ENCODE peak calls at places on chromosomes 4 and X, in four cellular contexts. A, U, N and Y are unnamed samples.

GRCh38 chr4:100907465-100908454 is 389.9 kb upstream of the EMCN start:
- DNase-seq in N (no peak), U (peak), A (no peak), Y (no peak)

GRCh38 chr4:111453216-111453615 is 692.0 kb upstream of the FAM241A start:
- DNase-seq in N (no peak), A (no peak), U (no peak), Y (no peak)

GRCh38 chrX:8981742-8982141 is 52.2 kb downstream of the FAM9B start:
- DNase-seq in U (no peak), A (no peak), N (no peak), Y (no peak)

GRCh38 chr4:11424000-11424399 is 4.7 kb downstream of the HS3ST1 start:
- DNase-seq in N (peak), U (peak), A (peak), Y (peak)

GRCh38 chr4:20251796-20252655 is at the start of gene SLIT2:
- DNase-seq in A (no peak), U (peak), N (peak), Y (peak)

GRCh38 chrX:78104447-78105176 is 564 bp downstream of the PGK1 start:
- DNase-seq in A (no peak), N (peak), U (peak), Y (no peak)

GRCh38 chr4:72031868-72032619 is at the start of gene NPFFR2:
- DNase-seq in N (peak), A (no peak), U (peak), Y (no peak)

GRCh38 chr4:189385098-189385497 is 555.6 kb upstream of the FRG1 start:
- DNase-seq in N (no peak), U (no peak), A (no peak), Y (no peak)

GRCh38 chrX:3403748-3404147 is 57.3 kb upstream of the MXRA5 start:
- DNase-seq in U (no peak), N (no peak), A (no peak), Y (no peak)

GRCh38 chrX:3663576-3664290 is 49.7 kb downstream of the PRKX start:
- DNase-seq in U (no peak), A (no peak), N (no peak), Y (no peak)

GRCh38 chrX:154986826-154987575 is 35.5 kb downstream of the F8 start:
- DNase-seq in U (no peak), A (peak), N (no peak), Y (no peak)

GRCh38 chr4:5954056-5954760 is 61.3 kb upstream of the CRMP1 start:
- DNase-seq in A (no peak), N (no peak), U (no peak), Y (no peak)

GRCh38 chrX:103674531-103675454 is 11.7 kb downstream of the MORF4L2 start:
- DNase-seq in A (no peak), U (no peak), N (no peak), Y (no peak)

GRCh38 chrX:110180928-110181310 is 137.0 kb downstream of the AMMECR1 start:
- DNase-seq in N (no peak), A (no peak), U (no peak), Y (no peak)

GRCh38 chr4:129972257-129972656 is 876.3 kb downstream of the C4orf33 start:
- DNase-seq in U (no peak), N (no peak), A (no peak), Y (no peak)

GRCh38 chr4:139042981-139043460 is 27.4 kb downstream of the NOCT start:
- DNase-seq in A (no peak), U (peak), N (no peak), Y (no peak)

GRCh38 chrX:41875142-41875541 is 48.2 kb downstream of the CASK start:
- DNase-seq in N (no peak), A (no peak), U (no peak), Y (no peak)

GRCh38 chr4:8729408-8730149 is 137.0 kb downstream of the CPZ start:
- DNase-seq in N (no peak), U (no peak), A (no peak), Y (no peak)

GRCh38 chr4:41299486-41299885 is 42.8 kb downstream of the UCHL1 start:
- DNase-seq in U (no peak), N (no peak), A (no peak), Y (no peak)

GRCh38 chrX:47250017-47250347 is 17.2 kb downstream of the USP11 start:
- DNase-seq in N (no peak), A (peak), U (no peak), Y (no peak)

GRCh38 chr4:110636677-110637407 is 14.0 kb upstream of the PITX2 start:
- DNase-seq in U (peak), N (peak), A (no peak), Y (no peak)

GRCh38 chrX:41275661-41276609 is 58.0 kb upstream of the DDX3X start:
- DNase-seq in A (no peak), N (peak), U (peak), Y (peak)

GRCh38 chr4:178165909-178166308 is 723.7 kb upstream of the AGA start:
- DNase-seq in A (no peak), U (no peak), N (no peak), Y (no peak)

GRCh38 chrX:50812995-50813842 is 775 bp downstream of the SHROOM4 start:
- DNase-seq in U (peak), N (peak), A (no peak), Y (no peak)

GRCh38 chr4:100894339-100894870 is 376.6 kb upstream of the EMCN start:
- DNase-seq in A (no peak), U (no peak), N (no peak), Y (no peak)

GRCh38 chr4:186404562-186405134 is 138.7 kb downstream of the F11 start:
- DNase-seq in N (no peak), A (no peak), U (no peak), Y (no peak)

GRCh38 chrX:17432158-17432557 is 57.2 kb downstream of the NHS start:
- DNase-seq in N (no peak), A (no peak), U (no peak), Y (no peak)

GRCh38 chr4:108072300-108072699 is 82.6 kb downstream of the HADH start:
- DNase-seq in U (no peak), N (no peak), A (no peak), Y (no peak)

GRCh38 chr4:72107456-72107855 is 75.7 kb downstream of the NPFFR2 start:
- DNase-seq in U (no peak), A (no peak), N (no peak), Y (no peak)

GRCh38 chrX:41442824-41443560 is 4.2 kb upstream of the NYX start:
- DNase-seq in N (no peak), A (no peak), U (no peak), Y (no peak)

GRCh38 chr4:38145741-38146140 is 185.5 kb downstream of the PTTG2 start:
- DNase-seq in A (no peak), N (no peak), U (no peak), Y (no peak)